ENCODE peak calls at places on chromosomes 11 and 22, in seven cellular contexts. V is OCI-LY7, U is brain microvascular endothelial cell, E is substantia nigra, R is IMR-90, I is heart right ventricle, J is tibial artery. S is an unnamed sample.

GRCh38 chr11:2300936-2301630 is 635 bp downstream of the C11orf21 start:
- DNase-seq in V (no peak), U (no peak), E (no peak), R (no peak), I (no peak), J (no peak), S (no peak)

GRCh38 chr22:36384766-36385400 is 2.9 kb downstream of the MYH9 start:
- DNase-seq in V (peak), U (no peak), E (no peak), R (no peak), I (no peak), J (no peak), S (no peak)

GRCh38 chr11:74896311-74896710 is 52.6 kb downstream of the XRRA1 start:
- DNase-seq in V (no peak), U (no peak), E (no peak), R (no peak), I (no peak), J (no peak), S (no peak)

GRCh38 chr22:49303781-49304461 is 523.8 kb downstream of the BRD1 start:
- DNase-seq in V (no peak), U (no peak), E (no peak), R (no peak), I (no peak), J (peak), S (no peak)

GRCh38 chr22:46002757-46003270 is 25.9 kb upstream of the WNT7B start:
- DNase-seq in V (no peak), U (no peak), E (no peak), R (peak), I (no peak), J (no peak), S (no peak)

GRCh38 chr11:116879789-116880402 is 42.5 kb upstream of the APOA1 start:
- DNase-seq in V (peak), U (peak), E (no peak), R (peak), I (no peak), J (no peak), S (no peak)

GRCh38 chr11:103637250-103637649 is 399.2 kb upstream of the DDI1 start:
- DNase-seq in V (no peak), U (no peak), E (no peak), R (peak), I (no peak), J (no peak), S (no peak)

GRCh38 chr11:83191491-83191890 is 2.0 kb upstream of the ANKRD42 start:
- DNase-seq in V (no peak), U (no peak), E (no peak), R (no peak), I (no peak), J (no peak), S (no peak)

GRCh38 chr11:69554849-69555248 is 73.4 kb downstream of the LINC01488 start:
- DNase-seq in V (no peak), U (no peak), E (no peak), R (no peak), I (no peak), J (no peak), S (no peak)

GRCh38 chr22:35322893-35323292 is 23.2 kb downstream of the TOM1 start:
- DNase-seq in V (no peak), U (no peak), E (no peak), R (no peak), I (no peak), J (no peak), S (no peak)

GRCh38 chr22:35323305-35323704 is 23.6 kb downstream of the TOM1 start:
- DNase-seq in V (no peak), U (no peak), E (no peak), R (no peak), I (no peak), J (no peak), S (no peak)

GRCh38 chr22:35325209-35325608 is 25.5 kb downstream of the TOM1 start:
- DNase-seq in V (no peak), U (no peak), E (no peak), R (no peak), I (no peak), J (no peak), S (no peak)

GRCh38 chr22:35324762-35325161 is 25.1 kb downstream of the TOM1 start:
- DNase-seq in V (no peak), U (no peak), E (no peak), R (no peak), I (no peak), J (no peak), S (no peak)

DNA sequence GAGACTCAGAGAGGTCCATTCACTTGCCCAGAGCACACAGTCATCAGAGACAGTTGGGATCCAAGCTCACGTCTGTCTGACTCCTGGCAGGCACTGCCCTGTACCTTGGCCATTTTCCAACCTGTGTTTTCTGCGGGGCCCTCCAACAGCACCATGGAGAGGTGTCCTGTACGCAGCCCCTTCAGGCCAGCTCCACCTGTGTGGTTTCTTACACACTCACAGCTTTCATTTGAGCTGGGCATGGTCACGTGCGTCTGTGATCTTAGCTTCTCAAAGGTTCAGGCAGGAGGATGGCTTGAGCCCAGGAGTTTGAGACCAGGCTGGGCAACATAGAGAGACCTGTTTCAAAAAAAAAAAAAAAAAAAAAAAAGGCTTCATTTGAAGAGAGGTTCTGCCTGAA is 24.4 kb downstream of the TOM1 start:
- DNase-seq in V (no peak), U (no peak), E (no peak), R (no peak), I (no peak), J (no peak), S (no peak)
- H3K27ac ChIP-seq in V (no peak), U (no peak), E (no peak), R (no peak), I (no peak), J (no peak), S (no peak)

GRCh38 chr22:41478891-41479521 is 10.1 kb downstream of the ACO2 start:
- DNase-seq in V (no peak), U (no peak), E (no peak), R (peak), I (no peak), J (peak), S (no peak)
- H3K27ac ChIP-seq in V (peak), U (no peak), E (peak), R (peak), I (peak), J (peak), S (no peak)

GRCh38 chr22:33542722-33543121 is 377.6 kb downstream of the LARGE1 start:
- DNase-seq in V (no peak), U (no peak), E (no peak), R (no peak), I (no peak), J (no peak), S (no peak)

GRCh38 chr22:33539202-33539901 is 380.9 kb downstream of the LARGE1 start:
- DNase-seq in V (no peak), U (no peak), E (no peak), R (no peak), I (no peak), J (no peak), S (no peak)

GRCh38 chr22:33539902-33540751 is 380.1 kb downstream of the LARGE1 start:
- DNase-seq in V (no peak), U (peak), E (peak), R (peak), I (peak), J (peak), S (no peak)

GRCh38 chr22:33542153-33542552 is 378.1 kb downstream of the LARGE1 start:
- DNase-seq in V (no peak), U (peak), E (no peak), R (no peak), I (no peak), J (no peak), S (no peak)

GRCh38 chr22:33544707-33545106 is 375.6 kb downstream of the LARGE1 start:
- DNase-seq in V (no peak), U (peak), E (no peak), R (peak), I (no peak), J (no peak), S (no peak)
- H3K27ac ChIP-seq in V (no peak), U (no peak), E (no peak), R (no peak), I (no peak), J (no peak), S (no peak)

DNA sequence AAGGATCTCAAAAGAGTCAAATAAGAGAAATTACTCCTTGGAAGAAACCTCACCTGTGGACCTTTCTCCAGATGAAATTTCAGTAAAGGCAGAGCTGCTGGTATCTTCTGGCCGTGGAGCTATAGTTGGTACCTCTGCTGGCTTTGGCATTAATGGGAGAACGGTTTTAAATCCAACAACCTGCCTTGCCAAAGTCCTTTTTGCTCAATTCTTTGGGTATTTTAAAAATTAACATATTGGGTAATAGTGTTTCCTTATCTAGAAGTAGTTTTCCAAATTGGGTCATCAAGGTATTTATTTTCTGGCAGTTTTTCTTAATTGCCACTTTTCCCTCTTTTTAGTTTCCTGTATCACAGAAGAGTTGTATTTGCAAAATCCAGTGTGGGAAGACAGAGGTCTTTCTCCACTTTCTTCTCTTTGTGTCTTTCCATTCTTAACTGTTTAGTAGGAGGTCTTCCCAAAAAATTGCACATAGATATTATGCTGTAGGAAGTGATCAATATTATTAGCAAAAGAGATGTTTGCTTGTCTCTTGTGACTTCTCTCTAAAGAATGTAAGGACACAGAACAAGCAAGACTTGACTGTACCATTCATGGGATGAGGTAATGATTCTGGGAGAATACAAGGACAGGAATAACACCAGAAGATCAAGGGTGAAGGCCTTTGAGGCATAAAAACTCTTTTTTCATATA is at the start of gene SAA4:
- DNase-seq in V (no peak), U (no peak), E (no peak), R (no peak), I (no peak), J (no peak), S (no peak)
- H3K27ac ChIP-seq in V (no peak), U (no peak), E (no peak), R (no peak), I (no peak), J (no peak), S (no peak)